ENCODE peak calls at places on chromosomes 6 and 20, in ten cellular contexts. Q, K, J, F, S, P, T, R, H and Z are unnamed samples.

GRCh38 chr20:49353348-49353747 is 75.5 kb upstream of the ZNFX1 start:
- DNase-seq in F (no peak), H (no peak), J (no peak), Q (no peak), S (no peak), K (no peak), T (no peak), R (no peak), P (no peak), Z (no peak)

GRCh38 chr20:48653706-48654051 is 174.1 kb downstream of the PREX1 start:
- DNase-seq in T (no peak), P (no peak), R (no peak), S (no peak), H (no peak), Q (no peak), K (no peak), F (no peak), J (no peak), Z (no peak)

GRCh38 chr20:542777-543368 is 717 bp downstream of the CSNK2A1 start:
- DNase-seq in R (peak), J (peak), P (peak), F (peak), Q (peak), T (peak), S (no peak), K (no peak), H (peak), Z (no peak)

GRCh38 chr6:20589266-20589665 is 55.0 kb downstream of the CDKAL1 start:
- DNase-seq in K (no peak), H (no peak), P (no peak), R (no peak), Q (no peak), J (no peak), F (no peak), S (no peak), T (no peak), Z (no peak)

GRCh38 chr6:35496851-35497570 is at the start of gene TEAD3:
- DNase-seq in K (no peak), T (peak), J (peak), Q (peak), R (peak), H (peak), P (peak), S (peak), F (peak), Z (no peak)

GRCh38 chr20:6744171-6744570 is 23.3 kb upstream of the BMP2 start:
- DNase-seq in Q (no peak), J (no peak), K (no peak), F (no peak), S (no peak), T (no peak), R (no peak), P (no peak), H (no peak), Z (no peak)

GRCh38 chr6:78243519-78243918 is 590.7 kb downstream of the MEI4 start:
- DNase-seq in J (no peak), S (peak), K (peak), H (no peak), R (no peak), P (no peak), T (no peak), Q (no peak), F (no peak), Z (no peak)

GRCh38 chr6:85674604-85675003 is 31.9 kb upstream of the SYNCRIP start:
- DNase-seq in S (no peak), T (no peak), Q (no peak), J (no peak), H (peak), F (no peak), K (no peak), R (no peak), P (no peak), Z (no peak)

GRCh38 chr6:163751032-163751525 is 336.6 kb downstream of the QKI start:
- DNase-seq in P (no peak), K (no peak), Q (no peak), J (no peak), H (no peak), R (no peak), S (no peak), T (no peak), F (no peak), Z (no peak)

GRCh38 chr20:24963672-24964517 is 14.8 kb downstream of the CST7 start:
- DNase-seq in J (no peak), S (no peak), H (no peak), P (no peak), F (no peak), R (no peak), T (no peak), K (no peak), Q (peak), Z (no peak)

GRCh38 chr6:160327981-160328380 is 20.2 kb upstream of the SLC22A3 start:
- DNase-seq in S (no peak), K (no peak), T (no peak), P (no peak), H (no peak), J (no peak), F (no peak), Q (no peak), R (no peak), Z (no peak)

GRCh38 chr20:1696521-1697209 is 39.1 kb upstream of the SIRPG start:
- DNase-seq in T (no peak), R (no peak), F (no peak), H (no peak), Q (no peak), J (no peak), S (no peak), P (no peak), K (no peak), Z (no peak)

GRCh38 chr6:25232478-25232877 is 46.7 kb upstream of the CARMIL1 start:
- DNase-seq in P (no peak), S (no peak), R (no peak), T (no peak), J (no peak), H (no peak), F (no peak), Q (no peak), K (no peak), Z (no peak)

GRCh38 chr6:43771858-43772570 is 2.0 kb downstream of the VEGFA start:
- DNase-seq in H (peak), T (peak), J (no peak), S (peak), R (peak), Q (peak), K (no peak), P (no peak), F (peak), Z (no peak)